ENCODE peak calls at places on chromosomes 11 and 22, in four cellular contexts. B is heart left ventricle, Q is skeletal muscle cell, A is NCI-H2081. O is an unnamed sample.

GRCh38 chr22:49752598-49753091 is 75.0 kb downstream of the BRD1 start:
- DNase-seq in B (no peak), Q (no peak), A (no peak), O (no peak)

GRCh38 chr22:46825145-46825544 is 62.7 kb downstream of the TBC1D22A start:
- DNase-seq in B (no peak), Q (no peak), A (no peak), O (no peak)

GRCh38 chr22:42939451-42939881 is 75.5 kb downstream of the PACSIN2 start:
- DNase-seq in B (no peak), Q (no peak), A (no peak), O (peak; percentile 62)

GRCh38 chr11:130527648-130528300 is 79.3 kb downstream of the ADAMTS15 start:
- DNase-seq in B (peak; percentile 51), Q (no peak), A (no peak), O (no peak)

GRCh38 chr11:86876716-86877234 is 76.4 kb downstream of the PRSS23 start:
- DNase-seq in B (no peak), Q (no peak), A (no peak), O (no peak)

GRCh38 chr22:44663256-44663999 is 38.6 kb upstream of the PRR5 start:
- DNase-seq in B (no peak), Q (no peak), A (no peak), O (peak; percentile 40)

GRCh38 chr11:269146-269890 is 8.9 kb upstream of the NLRP6 start:
- DNase-seq in B (no peak), Q (no peak), A (no peak), O (peak; percentile 76)

GRCh38 chr22:44423556-44423955 is 74.5 kb downstream of the RTL6 start:
- DNase-seq in B (no peak), Q (no peak), A (no peak), O (no peak)

GRCh38 chr11:95566151-95566670 is 223.4 kb downstream of the FAM76B start:
- DNase-seq in B (no peak), Q (no peak), A (no peak), O (no peak)

GRCh38 chr11:100442017-100442416 is 245.1 kb upstream of the ARHGAP42 start:
- DNase-seq in B (no peak), Q (no peak), A (no peak), O (no peak)

GRCh38 chr11:106495046-106495445 is 417.6 kb downstream of the AASDHPPT start:
- DNase-seq in B (no peak), Q (no peak), A (no peak), O (no peak)

GRCh38 chr11:21554284-21554683 is 638.6 kb upstream of the ANO5 start:
- DNase-seq in B (no peak), Q (no peak), A (no peak), O (no peak)

GRCh38 chr11:23311986-23312940 is 452.0 kb upstream of the CCDC179 start:
- DNase-seq in B (no peak), Q (no peak), A (no peak), O (no peak)

GRCh38 chr11:13090228-13090708 is 81.2 kb downstream of the RASSF10 start:
- DNase-seq in B (no peak), Q (no peak), A (no peak), O (no peak)

GRCh38 chr11:629237-629583 is 2.2 kb upstream of the SCT start:
- DNase-seq in B (peak; percentile 19), Q (no peak), A (no peak), O (no peak)

GRCh38 chr11:73206751-73207280 is 11.3 kb upstream of the P2RY2 start:
- DNase-seq in B (no peak), Q (no peak), A (no peak), O (peak; percentile 6)

GRCh38 chr11:36792870-36793541 is 195.0 kb upstream of the RAG2 start:
- DNase-seq in B (no peak), Q (no peak), A (no peak), O (no peak)

GRCh38 chr22:49502126-49502826 is 325.4 kb downstream of the BRD1 start:
- DNase-seq in B (no peak), Q (no peak), A (no peak), O (no peak)

GRCh38 chr11:121231576-121232278 is 60.8 kb upstream of the SC5D start:
- DNase-seq in B (no peak), Q (no peak), A (no peak), O (no peak)

GRCh38 chr22:27980424-27981148 is 61.5 kb upstream of the PITPNB start:
- DNase-seq in B (no peak), Q (no peak), A (no peak), O (no peak)

GRCh38 chr11:31822604-31823371 is 11.7 kb upstream of the PAX6 start:
- DNase-seq in B (no peak), Q (no peak), A (no peak), O (no peak)

GRCh38 chr11:122365545-122366380 is 249.7 kb upstream of the BLID start:
- DNase-seq in B (no peak), Q (no peak), A (no peak), O (no peak)

GRCh38 chr11:70872950-70873735 is 379.2 kb downstream of the SHANK2 start:
- DNase-seq in B (no peak), Q (no peak), A (peak; percentile 34), O (no peak)

GRCh38 chr22:49768961-49769690 is 58.5 kb downstream of the BRD1 start:
- DNase-seq in B (no peak), Q (no peak), A (no peak), O (peak; percentile 59)

GRCh38 chr11:111978028-111978771 is 41.1 kb downstream of the DIXDC1 start:
- DNase-seq in B (peak; percentile 56), Q (peak; percentile 30), A (no peak), O (peak; percentile 78)